ENCODE peak calls at places on chromosomes 12 and 14, in seven cellular contexts. One of them, this sample, is unnamed.
A peak's percentile ranks its signal among the peaks of the same experiment; 100 is the strongest.

GRCh38 chr12:116397148-116397547 is 119.7 kb upstream of the MED13L start:
- DNase-seq in AG04450: no peak
- DNase-seq in progenitor cell of endocrine pancreas: no peak
- DNase-seq in esophagus squamous epithelium: no peak
- DNase-seq in RWPE1: no peak
- DNase-seq in natural killer cell: no peak
- DNase-seq in Calu3: no peak
- DNase-seq in this sample: peak; percentile 69

GRCh38 chr14:68591786-68592185 is 201.1 kb downstream of the ZFP36L1 start:
- DNase-seq in progenitor cell of endocrine pancreas: no peak
- DNase-seq in RWPE1: no peak
- DNase-seq in natural killer cell: no peak
- DNase-seq in esophagus squamous epithelium: no peak
- DNase-seq in Calu3: no peak
- DNase-seq in AG04450: no peak
- DNase-seq in this sample: no peak

GRCh38 chr12:116395381-116395780 is 117.9 kb upstream of the MED13L start:
- DNase-seq in esophagus squamous epithelium: no peak
- DNase-seq in progenitor cell of endocrine pancreas: no peak
- DNase-seq in Calu3: no peak
- DNase-seq in RWPE1: no peak
- DNase-seq in AG04450: no peak
- DNase-seq in natural killer cell: no peak
- DNase-seq in this sample: no peak

GRCh38 chr12:130644566-130644965 is 71.5 kb downstream of the RIMBP2 start:
- DNase-seq in Calu3: no peak
- DNase-seq in progenitor cell of endocrine pancreas: no peak
- DNase-seq in natural killer cell: no peak
- DNase-seq in RWPE1: no peak
- DNase-seq in AG04450: no peak
- DNase-seq in esophagus squamous epithelium: no peak
- DNase-seq in this sample: no peak

GRCh38 chr12:15212877-15213276 is 8.3 kb downstream of the RERG start:
- DNase-seq in AG04450: no peak
- DNase-seq in RWPE1: no peak
- DNase-seq in progenitor cell of endocrine pancreas: no peak
- DNase-seq in natural killer cell: no peak
- DNase-seq in Calu3: no peak
- DNase-seq in esophagus squamous epithelium: no peak
- DNase-seq in this sample: no peak

GRCh38 chr14:104138098-104138890 is at the start of gene KIF26A:
- DNase-seq in Calu3: no peak
- DNase-seq in AG04450: no peak
- DNase-seq in RWPE1: peak; percentile 49
- DNase-seq in esophagus squamous epithelium: no peak
- DNase-seq in natural killer cell: no peak
- DNase-seq in progenitor cell of endocrine pancreas: peak; percentile 43
- DNase-seq in this sample: no peak

GRCh38 chr14:40312296-40312695 is 880.1 kb upstream of the FBXO33 start:
- DNase-seq in Calu3: no peak
- DNase-seq in progenitor cell of endocrine pancreas: no peak
- DNase-seq in RWPE1: no peak
- DNase-seq in esophagus squamous epithelium: no peak
- DNase-seq in AG04450: no peak
- DNase-seq in natural killer cell: no peak
- DNase-seq in this sample: peak; percentile 38

GRCh38 chr12:3110579-3110978 is 33.4 kb downstream of the TSPAN9 start:
- DNase-seq in esophagus squamous epithelium: no peak
- DNase-seq in natural killer cell: no peak
- DNase-seq in progenitor cell of endocrine pancreas: no peak
- DNase-seq in Calu3: no peak
- DNase-seq in AG04450: no peak
- DNase-seq in RWPE1: no peak
- DNase-seq in this sample: no peak

GRCh38 chr14:34872822-34873590 is 2.2 kb downstream of the BAZ1A start:
- DNase-seq in AG04450: no peak
- DNase-seq in esophagus squamous epithelium: no peak
- DNase-seq in RWPE1: peak; percentile 68
- DNase-seq in natural killer cell: no peak
- DNase-seq in progenitor cell of endocrine pancreas: no peak
- DNase-seq in Calu3: no peak
- DNase-seq in this sample: peak; percentile 91

GRCh38 chr12:124096109-124096508 is 123.1 kb downstream of the ZNF664 start:
- DNase-seq in natural killer cell: no peak
- DNase-seq in Calu3: no peak
- DNase-seq in RWPE1: no peak
- DNase-seq in progenitor cell of endocrine pancreas: no peak
- DNase-seq in esophagus squamous epithelium: no peak
- DNase-seq in AG04450: no peak
- DNase-seq in this sample: no peak

GRCh38 chr12:13947237-13947945 is 34.0 kb downstream of the GRIN2B start:
- DNase-seq in RWPE1: no peak
- DNase-seq in natural killer cell: no peak
- DNase-seq in progenitor cell of endocrine pancreas: no peak
- DNase-seq in AG04450: no peak
- DNase-seq in Calu3: no peak
- DNase-seq in esophagus squamous epithelium: no peak
- DNase-seq in this sample: no peak

GRCh38 chr12:29116414-29116813 is 32.7 kb upstream of the FAR2 start:
- DNase-seq in natural killer cell: no peak
- DNase-seq in AG04450: no peak
- DNase-seq in RWPE1: no peak
- DNase-seq in esophagus squamous epithelium: no peak
- DNase-seq in Calu3: no peak
- DNase-seq in progenitor cell of endocrine pancreas: no peak
- DNase-seq in this sample: no peak

GRCh38 chr12:1050059-1050707 is 59.2 kb downstream of the ERC1 start:
- DNase-seq in progenitor cell of endocrine pancreas: no peak
- DNase-seq in Calu3: no peak
- DNase-seq in natural killer cell: no peak
- DNase-seq in esophagus squamous epithelium: no peak
- DNase-seq in RWPE1: no peak
- DNase-seq in AG04450: no peak
- DNase-seq in this sample: no peak

GRCh38 chr12:8734873-8735381 is 37.1 kb downstream of the RIMKLB start:
- DNase-seq in esophagus squamous epithelium: no peak
- DNase-seq in progenitor cell of endocrine pancreas: no peak
- DNase-seq in RWPE1: no peak
- DNase-seq in AG04450: no peak
- DNase-seq in natural killer cell: no peak
- DNase-seq in Calu3: no peak
- DNase-seq in this sample: no peak

GRCh38 chr12:26680724-26681455 is 152.1 kb downstream of the ITPR2 start:
- DNase-seq in RWPE1: peak; percentile 10
- DNase-seq in natural killer cell: no peak
- DNase-seq in AG04450: peak; percentile 52
- DNase-seq in progenitor cell of endocrine pancreas: no peak
- DNase-seq in esophagus squamous epithelium: no peak
- DNase-seq in Calu3: no peak
- DNase-seq in this sample: no peak

GRCh38 chr14:61218157-61218556 is 63.0 kb downstream of the TMEM30B start:
- DNase-seq in RWPE1: no peak
- DNase-seq in natural killer cell: no peak
- DNase-seq in Calu3: no peak
- DNase-seq in AG04450: no peak
- DNase-seq in progenitor cell of endocrine pancreas: no peak
- DNase-seq in esophagus squamous epithelium: no peak
- DNase-seq in this sample: peak; percentile 68

GRCh38 chr14:74263181-74263580 is 23.9 kb downstream of the VSX2 start:
- DNase-seq in AG04450: no peak
- DNase-seq in Calu3: no peak
- DNase-seq in RWPE1: no peak
- DNase-seq in natural killer cell: no peak
- DNase-seq in progenitor cell of endocrine pancreas: no peak
- DNase-seq in esophagus squamous epithelium: no peak
- DNase-seq in this sample: no peak

GRCh38 chr14:24351517-24351916 is 11.7 kb upstream of the RIPK3 start:
- DNase-seq in progenitor cell of endocrine pancreas: no peak
- DNase-seq in RWPE1: no peak
- DNase-seq in AG04450: no peak
- DNase-seq in natural killer cell: no peak
- DNase-seq in Calu3: no peak
- DNase-seq in esophagus squamous epithelium: no peak
- DNase-seq in this sample: peak; percentile 58
- TF ChIP-seq CTCF in progenitor cell of endocrine pancreas: peak; percentile 10
- TF ChIP-seq CTCF in RWPE1: no peak
- TF ChIP-seq CTCF in AG04450: no peak
- TF ChIP-seq CTCF in natural killer cell: no peak
- TF ChIP-seq CTCF in Calu3: no peak
- TF ChIP-seq CTCF in esophagus squamous epithelium: no peak
- TF ChIP-seq CTCF in this sample: no peak

GRCh38 chr14:98859301-98859700 is 412.7 kb downstream of the BCL11B start:
- DNase-seq in RWPE1: no peak
- DNase-seq in Calu3: no peak
- DNase-seq in natural killer cell: no peak
- DNase-seq in progenitor cell of endocrine pancreas: no peak
- DNase-seq in AG04450: no peak
- DNase-seq in esophagus squamous epithelium: no peak
- DNase-seq in this sample: no peak
- TF ChIP-seq CTCF in RWPE1: no peak
- TF ChIP-seq CTCF in Calu3: no peak
- TF ChIP-seq CTCF in natural killer cell: no peak
- TF ChIP-seq CTCF in progenitor cell of endocrine pancreas: no peak
- TF ChIP-seq CTCF in AG04450: no peak
- TF ChIP-seq CTCF in esophagus squamous epithelium: no peak
- TF ChIP-seq CTCF in this sample: no peak

GRCh38 chr12:121918679-121919038 is 267 bp downstream of the CFAP251 start:
- DNase-seq in AG04450: no peak
- DNase-seq in RWPE1: no peak
- DNase-seq in esophagus squamous epithelium: no peak
- DNase-seq in natural killer cell: no peak
- DNase-seq in Calu3: no peak
- DNase-seq in progenitor cell of endocrine pancreas: no peak
- DNase-seq in this sample: no peak
- TF ChIP-seq CTCF in AG04450: no peak
- TF ChIP-seq CTCF in RWPE1: no peak
- TF ChIP-seq CTCF in esophagus squamous epithelium: no peak
- TF ChIP-seq CTCF in natural killer cell: no peak
- TF ChIP-seq CTCF in Calu3: no peak
- TF ChIP-seq CTCF in progenitor cell of endocrine pancreas: no peak
- TF ChIP-seq CTCF in this sample: no peak

DNA sequence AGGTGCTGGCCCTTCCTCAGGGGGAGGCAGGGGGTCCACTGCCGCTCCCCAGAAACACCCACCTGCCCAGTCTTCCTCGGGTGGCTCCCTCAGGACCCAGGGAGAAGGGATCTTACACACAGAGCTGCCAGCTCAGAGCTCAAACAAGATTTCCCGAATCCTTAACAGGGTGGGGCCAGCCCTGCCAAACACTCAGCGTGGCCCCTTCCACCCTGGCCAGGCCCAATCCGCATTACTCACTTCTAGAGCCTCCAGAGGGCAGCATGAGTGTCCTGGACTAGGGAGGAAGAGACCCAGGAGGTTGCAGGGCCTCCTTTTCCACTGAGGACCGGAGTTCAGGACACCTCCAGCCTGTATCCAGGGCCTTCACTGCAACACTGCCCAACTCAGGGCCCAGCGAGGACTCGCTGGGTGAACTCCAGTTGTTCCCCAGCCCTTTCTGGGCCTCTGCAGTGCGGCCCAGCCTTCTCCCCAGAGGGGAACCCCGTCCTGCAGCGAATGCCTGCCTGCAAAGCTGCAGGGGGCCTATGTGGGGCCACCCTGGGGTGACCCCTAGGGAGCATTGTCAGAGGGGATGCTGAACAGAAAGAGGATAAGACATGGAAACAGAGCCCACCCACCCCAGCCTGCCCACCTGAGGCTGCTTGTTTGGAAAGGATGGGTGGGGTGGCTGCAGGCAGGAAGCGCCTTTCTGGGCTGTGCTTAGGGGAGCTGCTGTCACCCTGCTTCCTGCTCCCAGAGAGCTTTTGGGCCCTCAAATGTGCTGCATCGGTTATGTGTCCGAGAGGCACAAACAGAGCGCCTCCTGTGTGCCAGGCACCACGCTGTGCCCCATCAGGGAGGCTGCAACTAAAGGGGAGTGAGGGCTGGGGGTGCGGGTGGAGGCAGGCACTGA is 43.8 kb downstream of the CCNK start:
- DNase-seq in progenitor cell of endocrine pancreas: no peak
- DNase-seq in natural killer cell: no peak
- DNase-seq in AG04450: no peak
- DNase-seq in Calu3: peak; percentile 35
- DNase-seq in RWPE1: peak; percentile 57
- DNase-seq in esophagus squamous epithelium: no peak
- DNase-seq in this sample: peak; percentile 48
- TF ChIP-seq CTCF in progenitor cell of endocrine pancreas: peak; percentile 21
- TF ChIP-seq CTCF in natural killer cell: no peak
- TF ChIP-seq CTCF in AG04450: peak; percentile 48
- TF ChIP-seq CTCF in Calu3: no peak
- TF ChIP-seq CTCF in RWPE1: peak; percentile 33
- TF ChIP-seq CTCF in esophagus squamous epithelium: peak; percentile 34
- TF ChIP-seq CTCF in this sample: peak; percentile 48

This sample was measured in bronchial epithelial cell.